ENCODE peak calls at places on chromosomes 7 and 10, in eight cellular contexts. One of them, this sample, is unnamed.

GRCh38 chr10:49679480-49679893 is at the start of gene C10orf53:
- DNase-seq in aorta: no peak
- DNase-seq in heart right ventricle: peak; percentile 28
- DNase-seq in osteoblast: peak; percentile 71
- DNase-seq in HepG2: no peak
- DNase-seq in transverse colon: no peak
- DNase-seq in left ventricle myocardium inferior: peak; percentile 25
- DNase-seq in gastrocnemius medialis: no peak
- DNase-seq in this sample: no peak

GRCh38 chr7:95511716-95512260 is 26.0 kb downstream of the ASB4 start:
- DNase-seq in gastrocnemius medialis: peak; percentile 66
- DNase-seq in aorta: peak; percentile 63
- DNase-seq in transverse colon: peak; percentile 76
- DNase-seq in osteoblast: no peak
- DNase-seq in HepG2: peak; percentile 75
- DNase-seq in heart right ventricle: peak; percentile 71
- DNase-seq in left ventricle myocardium inferior: peak; percentile 35
- DNase-seq in this sample: peak; percentile 73

GRCh38 chr10:11533328-11533781 is 78.1 kb downstream of the USP6NL start:
- DNase-seq in HepG2: peak; percentile 46
- DNase-seq in transverse colon: no peak
- DNase-seq in osteoblast: no peak
- DNase-seq in aorta: no peak
- DNase-seq in gastrocnemius medialis: no peak
- DNase-seq in left ventricle myocardium inferior: no peak
- DNase-seq in heart right ventricle: no peak
- DNase-seq in this sample: no peak

GRCh38 chr10:61990761-61991135 is 89.2 kb downstream of the ARID5B start:
- DNase-seq in osteoblast: no peak
- DNase-seq in HepG2: no peak
- DNase-seq in left ventricle myocardium inferior: no peak
- DNase-seq in gastrocnemius medialis: no peak
- DNase-seq in aorta: no peak
- DNase-seq in transverse colon: no peak
- DNase-seq in heart right ventricle: no peak
- DNase-seq in this sample: no peak

GRCh38 chr10:69901623-69902505 is 100.2 kb downstream of the COL13A1 start:
- DNase-seq in HepG2: peak; percentile 50
- DNase-seq in osteoblast: peak; percentile 98
- DNase-seq in transverse colon: peak; percentile 66
- DNase-seq in left ventricle myocardium inferior: no peak
- DNase-seq in heart right ventricle: no peak
- DNase-seq in aorta: no peak
- DNase-seq in gastrocnemius medialis: peak; percentile 66
- DNase-seq in this sample: peak; percentile 51

GRCh38 chr7:98514211-98515150 is 102.6 kb upstream of the NPTX2 start:
- DNase-seq in HepG2: no peak
- DNase-seq in transverse colon: no peak
- DNase-seq in gastrocnemius medialis: no peak
- DNase-seq in left ventricle myocardium inferior: no peak
- DNase-seq in heart right ventricle: no peak
- DNase-seq in aorta: no peak
- DNase-seq in osteoblast: no peak
- DNase-seq in this sample: no peak

GRCh38 chr7:19747740-19748339 is 25.6 kb downstream of the TMEM196 start:
- DNase-seq in gastrocnemius medialis: no peak
- DNase-seq in heart right ventricle: no peak
- DNase-seq in left ventricle myocardium inferior: no peak
- DNase-seq in aorta: no peak
- DNase-seq in transverse colon: no peak
- DNase-seq in HepG2: peak; percentile 32
- DNase-seq in osteoblast: peak; percentile 25
- DNase-seq in this sample: no peak

GRCh38 chr10:11264481-11265044 is 246.9 kb downstream of the CELF2 start:
- DNase-seq in left ventricle myocardium inferior: no peak
- DNase-seq in HepG2: no peak
- DNase-seq in transverse colon: no peak
- DNase-seq in gastrocnemius medialis: no peak
- DNase-seq in heart right ventricle: no peak
- DNase-seq in osteoblast: no peak
- DNase-seq in aorta: no peak
- DNase-seq in this sample: no peak

GRCh38 chr10:11539191-11539868 is 72.1 kb downstream of the USP6NL start:
- DNase-seq in gastrocnemius medialis: no peak
- DNase-seq in heart right ventricle: no peak
- DNase-seq in left ventricle myocardium inferior: no peak
- DNase-seq in transverse colon: no peak
- DNase-seq in HepG2: peak; percentile 30
- DNase-seq in aorta: no peak
- DNase-seq in osteoblast: peak; percentile 72
- DNase-seq in this sample: no peak

GRCh38 chr10:112755446-112756117 is 194.5 kb upstream of the TCF7L2 start:
- DNase-seq in osteoblast: no peak
- DNase-seq in transverse colon: no peak
- DNase-seq in gastrocnemius medialis: no peak
- DNase-seq in HepG2: peak; percentile 77
- DNase-seq in aorta: no peak
- DNase-seq in left ventricle myocardium inferior: no peak
- DNase-seq in heart right ventricle: no peak
- DNase-seq in this sample: no peak

GRCh38 chr10:13536674-13537366 is 8.0 kb upstream of the BEND7 start:
- DNase-seq in osteoblast: no peak
- DNase-seq in aorta: no peak
- DNase-seq in left ventricle myocardium inferior: peak; percentile 34
- DNase-seq in heart right ventricle: peak; percentile 43
- DNase-seq in HepG2: peak; percentile 65
- DNase-seq in transverse colon: peak; percentile 51
- DNase-seq in gastrocnemius medialis: no peak
- DNase-seq in this sample: no peak

GRCh38 chr10:6114758-6115410 is 26.1 kb downstream of the RBM17 start:
- DNase-seq in heart right ventricle: peak; percentile 32
- DNase-seq in aorta: no peak
- DNase-seq in osteoblast: peak; percentile 86
- DNase-seq in left ventricle myocardium inferior: no peak
- DNase-seq in gastrocnemius medialis: peak; percentile 49
- DNase-seq in transverse colon: no peak
- DNase-seq in HepG2: no peak
- DNase-seq in this sample: no peak

GRCh38 chr7:39195967-39196366 is 218.3 kb downstream of the POU6F2 start:
- DNase-seq in transverse colon: no peak
- DNase-seq in heart right ventricle: no peak
- DNase-seq in osteoblast: no peak
- DNase-seq in HepG2: no peak
- DNase-seq in gastrocnemius medialis: no peak
- DNase-seq in left ventricle myocardium inferior: no peak
- DNase-seq in aorta: no peak
- DNase-seq in this sample: no peak

GRCh38 chr10:44911951-44912350 is 814 bp downstream of the TMEM72 start:
- DNase-seq in left ventricle myocardium inferior: no peak
- DNase-seq in transverse colon: no peak
- DNase-seq in osteoblast: no peak
- DNase-seq in gastrocnemius medialis: no peak
- DNase-seq in heart right ventricle: no peak
- DNase-seq in HepG2: no peak
- DNase-seq in aorta: no peak
- DNase-seq in this sample: no peak

GRCh38 chr7:68936501-68936900 is 661.8 kb upstream of the AUTS2 start:
- DNase-seq in gastrocnemius medialis: no peak
- DNase-seq in aorta: no peak
- DNase-seq in HepG2: no peak
- DNase-seq in transverse colon: no peak
- DNase-seq in osteoblast: no peak
- DNase-seq in left ventricle myocardium inferior: no peak
- DNase-seq in heart right ventricle: no peak
- DNase-seq in this sample: no peak

GRCh38 chr10:122746408-122746807 is 46.8 kb upstream of the C10orf120 start:
- DNase-seq in HepG2: no peak
- DNase-seq in gastrocnemius medialis: no peak
- DNase-seq in osteoblast: no peak
- DNase-seq in heart right ventricle: no peak
- DNase-seq in transverse colon: no peak
- DNase-seq in aorta: no peak
- DNase-seq in left ventricle myocardium inferior: no peak
- DNase-seq in this sample: no peak

GRCh38 chr10:15387021-15387420 is 15.9 kb upstream of the FAM171A1 start:
- DNase-seq in osteoblast: no peak
- DNase-seq in aorta: no peak
- DNase-seq in left ventricle myocardium inferior: no peak
- DNase-seq in gastrocnemius medialis: no peak
- DNase-seq in heart right ventricle: no peak
- DNase-seq in HepG2: no peak
- DNase-seq in transverse colon: no peak
- DNase-seq in this sample: no peak

GRCh38 chr7:106905734-106906133 is 40.7 kb downstream of the PIK3CG start:
- DNase-seq in osteoblast: no peak
- DNase-seq in aorta: no peak
- DNase-seq in left ventricle myocardium inferior: no peak
- DNase-seq in transverse colon: no peak
- DNase-seq in HepG2: no peak
- DNase-seq in heart right ventricle: no peak
- DNase-seq in gastrocnemius medialis: no peak
- DNase-seq in this sample: no peak

GRCh38 chr7:74454948-74455804 is 1.5 kb downstream of the GTF2IRD1 start:
- DNase-seq in gastrocnemius medialis: peak; percentile 91
- DNase-seq in heart right ventricle: peak; percentile 29
- DNase-seq in osteoblast: peak; percentile 83
- DNase-seq in aorta: no peak
- DNase-seq in transverse colon: peak; percentile 68
- DNase-seq in left ventricle myocardium inferior: peak; percentile 57
- DNase-seq in HepG2: peak; percentile 56
- DNase-seq in this sample: peak; percentile 58

GRCh38 chr10:112585052-112585451 is 138.0 kb downstream of the VTI1A start:
- DNase-seq in gastrocnemius medialis: no peak
- DNase-seq in heart right ventricle: no peak
- DNase-seq in transverse colon: no peak
- DNase-seq in aorta: peak; percentile 70
- DNase-seq in osteoblast: no peak
- DNase-seq in left ventricle myocardium inferior: no peak
- DNase-seq in HepG2: no peak
- DNase-seq in this sample: peak; percentile 28

GRCh38 chr10:69953851-69954250 is 98.8 kb upstream of the MACROH2A2 start:
- DNase-seq in heart right ventricle: no peak
- DNase-seq in gastrocnemius medialis: no peak
- DNase-seq in transverse colon: no peak
- DNase-seq in osteoblast: no peak
- DNase-seq in aorta: no peak
- DNase-seq in left ventricle myocardium inferior: no peak
- DNase-seq in HepG2: no peak
- DNase-seq in this sample: peak; percentile 56

GRCh38 chr7:100888529-100888987 is 957 bp downstream of the UFSP1 start:
- DNase-seq in HepG2: no peak
- DNase-seq in osteoblast: peak; percentile 34
- DNase-seq in aorta: no peak
- DNase-seq in heart right ventricle: no peak
- DNase-seq in left ventricle myocardium inferior: no peak
- DNase-seq in transverse colon: no peak
- DNase-seq in gastrocnemius medialis: no peak
- DNase-seq in this sample: no peak
- H3K36me3 ChIP-seq in HepG2: peaks cover 51% of the 10 kb centered on the region
- H3K36me3 ChIP-seq in osteoblast: peaks cover 53% of the 10 kb centered on the region
- H3K36me3 ChIP-seq in aorta: peaks cover 14% of the 10 kb centered on the region
- H3K36me3 ChIP-seq in heart right ventricle: peaks cover 5% of the 10 kb centered on the region
- H3K36me3 ChIP-seq in left ventricle myocardium inferior: peaks cover 52% of the 10 kb centered on the region
- H3K36me3 ChIP-seq in transverse colon: peaks cover 35% of the 10 kb centered on the region
- H3K36me3 ChIP-seq in gastrocnemius medialis: no peaks in the 10 kb centered on the region
- H3K36me3 ChIP-seq in this sample: peaks cover 54% of the 10 kb centered on the region

GRCh38 chr7:1534330-1535099 is 4.0 kb downstream of the MAFK start:
- DNase-seq in transverse colon: peak; percentile 12
- DNase-seq in osteoblast: no peak
- DNase-seq in gastrocnemius medialis: peak; percentile 32
- DNase-seq in HepG2: no peak
- DNase-seq in aorta: peak; percentile 52
- DNase-seq in left ventricle myocardium inferior: no peak
- DNase-seq in heart right ventricle: no peak
- DNase-seq in this sample: no peak
- H3K4me1 ChIP-seq in transverse colon: peaks cover 54% of the 10 kb centered on the region
- H3K4me1 ChIP-seq in osteoblast: peaks cover 52% of the 10 kb centered on the region
- H3K4me1 ChIP-seq in gastrocnemius medialis: peaks cover 63% of the 10 kb centered on the region
- H3K4me1 ChIP-seq in HepG2: peaks cover 69% of the 10 kb centered on the region
- H3K4me1 ChIP-seq in aorta: no peaks in the 10 kb centered on the region
- H3K4me1 ChIP-seq in left ventricle myocardium inferior: peaks cover 91% of the 10 kb centered on the region
- H3K4me1 ChIP-seq in heart right ventricle: peaks cover 24% of the 10 kb centered on the region
- H3K4me1 ChIP-seq in this sample: peaks cover 21% of the 10 kb centered on the region

GRCh38 chr7:91267558-91267955 is 3.3 kb downstream of the FZD1 start:
- DNase-seq in osteoblast: peak; percentile 89
- DNase-seq in heart right ventricle: peak; percentile 19
- DNase-seq in aorta: peak; percentile 49
- DNase-seq in left ventricle myocardium inferior: no peak
- DNase-seq in gastrocnemius medialis: no peak
- DNase-seq in transverse colon: no peak
- DNase-seq in HepG2: no peak
- DNase-seq in this sample: no peak

GRCh38 chr7:91265693-91266066 is 1.4 kb downstream of the FZD1 start:
- DNase-seq in left ventricle myocardium inferior: no peak
- DNase-seq in heart right ventricle: no peak
- DNase-seq in osteoblast: peak; percentile 48
- DNase-seq in gastrocnemius medialis: no peak
- DNase-seq in transverse colon: peak; percentile 24
- DNase-seq in HepG2: no peak
- DNase-seq in aorta: peak; percentile 56
- DNase-seq in this sample: no peak

GRCh38 chr7:91264924-91265681 is 870 bp downstream of the FZD1 start:
- DNase-seq in osteoblast: peak; percentile 91
- DNase-seq in aorta: peak; percentile 74
- DNase-seq in gastrocnemius medialis: peak; percentile 19
- DNase-seq in left ventricle myocardium inferior: peak; percentile 56
- DNase-seq in heart right ventricle: peak; percentile 19
- DNase-seq in transverse colon: peak; percentile 59
- DNase-seq in HepG2: no peak
- DNase-seq in this sample: peak; percentile 54

GRCh38 chr7:91266067-91266930 is 2.1 kb downstream of the FZD1 start:
- DNase-seq in left ventricle myocardium inferior: peak; percentile 25
- DNase-seq in aorta: peak; percentile 72
- DNase-seq in HepG2: no peak
- DNase-seq in osteoblast: peak; percentile 58
- DNase-seq in transverse colon: peak; percentile 16
- DNase-seq in heart right ventricle: peak; percentile 13
- DNase-seq in gastrocnemius medialis: no peak
- DNase-seq in this sample: peak; percentile 34

GRCh38 chr7:91266931-91267557 is 2.8 kb downstream of the FZD1 start:
- DNase-seq in osteoblast: peak; percentile 89
- DNase-seq in left ventricle myocardium inferior: no peak
- DNase-seq in heart right ventricle: no peak
- DNase-seq in HepG2: no peak
- DNase-seq in aorta: peak; percentile 55
- DNase-seq in gastrocnemius medialis: no peak
- DNase-seq in transverse colon: no peak
- DNase-seq in this sample: no peak
- H3K4me3 ChIP-seq in osteoblast: peak overlapping the region; percentile 81
- H3K4me3 ChIP-seq in left ventricle myocardium inferior: peak overlapping the region; percentile 77
- H3K4me3 ChIP-seq in heart right ventricle: peak overlapping the region; percentile 87
- H3K4me3 ChIP-seq in HepG2: no peak overlapping the region
- H3K4me3 ChIP-seq in aorta: peak overlapping the region; percentile 86
- H3K4me3 ChIP-seq in gastrocnemius medialis: peak overlapping the region; percentile 9
- H3K4me3 ChIP-seq in transverse colon: peak overlapping the region; percentile 90
- H3K4me3 ChIP-seq in this sample: peak overlapping the region; percentile 76

DNA sequence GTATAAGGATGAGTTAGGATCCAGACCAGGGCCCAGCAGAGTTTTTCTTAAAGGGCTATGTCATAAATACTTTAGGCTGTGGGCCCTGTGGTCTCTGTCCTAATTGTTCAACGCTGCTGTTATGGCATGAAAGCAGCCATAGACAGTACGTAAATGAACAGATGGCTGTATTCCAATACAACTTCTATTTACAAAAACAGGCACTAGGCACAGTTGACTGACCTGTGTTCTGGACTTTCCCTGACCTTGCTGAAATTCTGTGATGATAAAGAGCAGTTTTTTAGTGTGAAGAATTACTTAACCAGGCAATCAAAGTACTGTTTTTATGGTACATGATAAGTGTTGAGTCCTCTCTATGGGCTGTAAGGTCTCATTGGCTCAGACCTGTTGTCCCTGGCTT is 17.1 kb downstream of the PDCD11 start:
- DNase-seq in aorta: no peak
- DNase-seq in osteoblast: no peak
- DNase-seq in heart right ventricle: no peak
- DNase-seq in gastrocnemius medialis: no peak
- DNase-seq in HepG2: no peak
- DNase-seq in transverse colon: no peak
- DNase-seq in left ventricle myocardium inferior: no peak
- DNase-seq in this sample: no peak
- H3K36me3 ChIP-seq in aorta: peaks cover 15% of the 10 kb centered on the region
- H3K36me3 ChIP-seq in osteoblast: peaks cover 95% of the 10 kb centered on the region
- H3K36me3 ChIP-seq in heart right ventricle: peaks cover 6% of the 10 kb centered on the region
- H3K36me3 ChIP-seq in gastrocnemius medialis: peaks cover 4% of the 10 kb centered on the region
- H3K36me3 ChIP-seq in HepG2: peaks cover 74% of the 10 kb centered on the region
- H3K36me3 ChIP-seq in transverse colon: peaks cover 69% of the 10 kb centered on the region
- H3K36me3 ChIP-seq in left ventricle myocardium inferior: peaks cover 96% of the 10 kb centered on the region
- H3K36me3 ChIP-seq in this sample: peaks cover 96% of the 10 kb centered on the region